ENCODE peak calls at places on chromosomes 2 and 18, in five cellular contexts. U is osteoblast, H is prostate gland, K is transverse colon, P is coronary artery. W is an unnamed sample.

GRCh38 chr2:147860009-147860408 is 15.2 kb downstream of the ACVR2A start:
- DNase-seq in H (no peak), U (no peak), P (no peak), K (no peak), W (no peak)

GRCh38 chr2:180203972-180204371 is 196.9 kb upstream of the CWC22 start:
- DNase-seq in H (no peak), K (no peak), P (no peak), U (peak), W (no peak)

GRCh38 chr18:34707670-34708069 is 2.4 kb upstream of the DTNA start:
- DNase-seq in P (no peak), K (peak), U (no peak), H (no peak), W (no peak)

GRCh38 chr2:134823431-134823830 is 15.0 kb upstream of the ACMSD start:
- DNase-seq in U (no peak), H (no peak), K (no peak), P (no peak), W (no peak)

GRCh38 chr2:196149926-196150325 is 21.5 kb downstream of the STK17B start:
- DNase-seq in K (no peak), U (no peak), P (no peak), H (no peak), W (no peak)

GRCh38 chr2:96083064-96083889 is 33.1 kb downstream of the ADRA2B start:
- DNase-seq in H (no peak), P (no peak), K (no peak), U (no peak), W (no peak)

GRCh38 chr18:23357992-23358594 is 95.0 kb upstream of the RIOK3 start:
- DNase-seq in P (no peak), U (no peak), H (no peak), K (peak), W (peak)

GRCh38 chr2:88753833-88754584 is 62.5 kb downstream of the RPIA start:
- DNase-seq in U (no peak), P (no peak), K (no peak), H (no peak), W (no peak)

GRCh38 chr2:240981273-240981672 is 17.1 kb upstream of the SNED1 start:
- DNase-seq in K (no peak), P (no peak), U (peak), H (no peak), W (no peak)

GRCh38 chr2:158359846-158360245 is 96.7 kb downstream of the CCDC148 start:
- DNase-seq in K (no peak), P (no peak), H (no peak), U (no peak), W (no peak)

GRCh38 chr2:71559080-71559827 is 105.9 kb downstream of the DYSF start:
- DNase-seq in K (no peak), H (no peak), U (peak), P (no peak), W (no peak)

GRCh38 chr2:70977605-70978205 is 725 bp upstream of the ANKRD53 start:
- DNase-seq in H (peak), K (peak), U (peak), P (peak), W (no peak)

GRCh38 chr2:85998071-85998991 is 107.4 kb downstream of the POLR1A start:
- DNase-seq in K (peak), P (peak), U (peak), H (no peak), W (no peak)

GRCh38 chr2:79178073-79178720 is 18.6 kb upstream of the REG3A start:
- DNase-seq in U (no peak), H (no peak), P (no peak), K (no peak), W (no peak)

GRCh38 chr2:31207790-31208189 is 9.5 kb downstream of the CAPN14 start:
- DNase-seq in K (no peak), U (no peak), P (no peak), H (no peak), W (no peak)

GRCh38 chr2:23599691-23600090 is 214.7 kb downstream of the KLHL29 start:
- DNase-seq in U (no peak), P (no peak), H (no peak), K (no peak), W (no peak)

GRCh38 chr2:60453301-60453700 is 100.2 kb downstream of the BCL11A start:
- DNase-seq in K (no peak), H (no peak), U (no peak), P (no peak), W (no peak)
- H3K27ac ChIP-seq in K (no peak), H (no peak), U (no peak), P (no peak), W (no peak)

GRCh38 chr2:45570671-45571334 is 40.3 kb downstream of the SRBD1 start:
- DNase-seq in H (no peak), P (no peak), U (no peak), K (no peak), W (no peak)

GRCh38 chr2:45571940-45572339 is 39.1 kb downstream of the SRBD1 start:
- DNase-seq in K (no peak), P (no peak), H (no peak), U (no peak), W (no peak)

GRCh38 chr2:45567288-45567963 is 43.6 kb downstream of the SRBD1 start:
- DNase-seq in P (no peak), H (no peak), K (no peak), U (no peak), W (no peak)

GRCh38 chr2:45568935-45569334 is 42.1 kb downstream of the SRBD1 start:
- DNase-seq in U (no peak), P (no peak), K (no peak), H (no peak), W (no peak)

DNA sequence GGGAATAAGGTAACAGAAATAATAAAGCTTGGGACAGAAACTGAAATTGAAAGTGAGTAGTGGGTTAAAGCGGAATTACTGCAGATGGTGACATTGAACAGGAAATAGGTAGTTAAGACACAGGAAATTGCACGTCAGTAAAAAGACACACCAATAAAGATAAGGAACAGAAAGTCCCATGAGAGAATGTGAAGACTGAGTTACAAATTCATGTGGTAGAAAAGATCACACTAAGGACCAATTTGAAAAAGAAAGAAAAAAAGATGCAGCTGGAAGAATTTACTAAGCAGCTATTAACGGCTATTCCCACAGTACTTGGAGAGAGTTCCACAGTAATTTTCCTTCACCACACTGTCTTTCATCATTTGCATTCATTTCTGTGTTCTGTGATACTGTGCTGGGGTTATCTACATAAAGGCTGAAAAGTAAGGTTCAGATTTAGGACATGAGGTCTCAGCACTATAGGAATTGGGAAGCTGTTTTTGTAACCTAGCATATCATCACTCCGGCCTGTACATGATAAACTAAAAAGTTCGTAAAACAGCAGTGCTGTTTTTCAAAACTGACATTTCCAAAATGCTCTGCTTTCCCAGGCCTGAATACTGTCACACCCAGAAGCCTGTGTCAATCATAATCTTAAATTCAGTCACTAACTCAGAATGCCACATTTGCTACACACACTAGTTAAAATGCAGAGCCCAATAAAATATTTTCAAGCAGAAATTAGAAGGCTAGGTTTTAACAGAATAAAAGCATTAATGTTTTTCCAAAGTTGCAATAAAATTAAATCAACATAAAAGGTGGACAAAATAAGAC is 42.9 kb downstream of the SRBD1 start:
- DNase-seq in P (no peak), U (no peak), K (no peak), H (no peak), W (no peak)
- H3K27ac ChIP-seq in P (peak), U (peak), K (peak), H (peak), W (no peak)

DNA sequence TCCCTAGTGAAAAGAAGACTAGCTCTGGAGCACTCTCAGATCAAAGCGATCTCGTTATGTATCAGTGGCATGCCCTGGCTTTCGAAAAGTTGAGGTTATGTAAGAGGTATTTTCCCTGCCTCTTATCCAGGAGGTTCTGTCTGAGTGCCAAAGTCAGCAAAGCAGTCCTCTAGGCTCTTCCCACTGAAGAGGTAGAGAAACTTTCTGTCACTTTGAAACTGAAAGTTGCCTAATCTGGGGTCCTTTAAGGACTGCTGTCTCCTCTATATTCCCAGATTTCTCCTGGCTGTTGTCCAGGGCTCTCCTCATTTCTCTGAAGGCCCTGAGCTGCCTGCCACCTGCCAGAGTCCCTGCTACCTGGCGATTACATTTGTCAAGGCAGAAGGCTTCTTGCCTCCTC is 96.3 kb downstream of the B3GNT2 start:
- DNase-seq in U (peak), P (no peak), K (peak), H (peak), W (no peak)
- H3K27ac ChIP-seq in U (no peak), P (no peak), K (peak), H (peak), W (peak)

GRCh38 chr18:3554091-3554601 is 104.2 kb downstream of the TGIF1 start:
- DNase-seq in H (no peak), U (no peak), P (no peak), K (no peak), W (no peak)
- H3K27ac ChIP-seq in H (no peak), U (no peak), P (no peak), K (no peak), W (no peak)

DNA sequence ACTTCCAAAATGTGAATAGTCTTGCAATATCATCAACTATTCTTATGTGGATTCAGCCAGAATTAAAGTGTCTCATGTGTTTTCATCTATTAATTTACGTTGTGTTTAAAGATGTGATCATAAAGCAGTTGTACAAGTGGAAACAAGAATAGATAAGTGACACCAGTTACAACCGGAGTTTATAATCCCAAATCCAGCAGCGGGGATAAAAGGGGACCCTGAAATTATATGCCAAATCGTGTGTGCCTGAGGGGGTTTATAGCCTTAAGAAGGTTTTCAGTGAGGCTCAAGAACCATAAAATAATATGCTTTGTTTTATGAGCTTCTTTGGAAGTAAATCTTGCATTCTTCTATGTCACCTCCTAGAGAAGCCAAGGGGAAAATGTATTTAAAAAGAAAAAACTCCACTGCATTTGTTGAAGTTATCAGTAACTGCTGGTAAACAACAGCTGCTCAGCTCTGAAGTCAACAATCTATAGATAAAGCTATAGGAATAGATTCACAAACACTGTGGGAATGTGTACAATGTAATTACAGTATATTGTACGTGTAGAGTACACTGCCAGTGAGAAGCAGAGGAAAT is 25.8 kb upstream of the MAP3K20 start:
- DNase-seq in H (no peak), U (no peak), K (no peak), P (no peak), W (no peak)
- H3K27ac ChIP-seq in H (peak), U (peak), K (peak), P (peak), W (no peak)

DNA sequence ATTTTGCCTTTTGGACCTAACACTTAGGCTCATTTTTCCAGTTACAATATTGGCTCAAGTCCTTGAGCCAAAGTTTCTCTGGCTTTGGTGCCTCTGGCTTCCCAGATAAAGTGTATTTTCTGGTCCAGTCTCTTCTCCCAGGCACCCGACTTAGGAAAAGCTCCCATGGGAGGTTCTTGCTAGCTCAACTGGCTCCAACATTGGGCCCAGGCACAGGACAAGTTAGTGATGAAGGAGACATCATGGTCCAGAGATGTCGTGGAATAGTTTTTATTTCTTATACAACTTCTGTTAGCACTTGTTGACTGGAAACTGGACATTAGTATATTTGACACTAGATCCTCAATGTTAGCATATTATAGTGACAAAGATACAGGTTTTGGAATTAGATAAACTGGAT is 8.2 kb upstream of the ZEB2 start:
- DNase-seq in H (no peak), U (no peak), K (no peak), P (no peak), W (no peak)
- H3K27ac ChIP-seq in H (no peak), U (no peak), K (peak), P (peak), W (no peak)

DNA sequence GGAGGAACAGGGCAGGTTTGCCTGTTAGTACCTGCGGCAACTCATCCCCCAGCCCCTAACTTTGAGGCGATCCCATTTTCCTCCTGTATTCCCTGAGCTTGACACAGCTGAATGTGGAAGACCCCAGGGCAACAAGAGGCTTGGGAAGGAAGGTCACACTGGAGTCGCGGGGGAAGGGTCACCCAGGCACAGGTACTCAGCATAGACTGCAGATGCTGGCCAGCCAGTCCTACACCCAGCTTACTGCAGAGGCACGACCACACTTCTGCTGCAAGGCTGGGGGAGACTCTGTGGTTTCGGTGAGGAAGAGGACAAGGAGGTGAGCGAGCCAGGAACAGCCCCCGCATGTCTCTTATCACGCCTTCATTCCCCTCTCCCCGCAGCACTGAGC is 91.5 kb downstream of the MALT1 start:
- DNase-seq in H (no peak), U (peak), K (no peak), P (peak), W (no peak)
- H3K27ac ChIP-seq in H (no peak), U (no peak), K (no peak), P (no peak), W (no peak)

DNA sequence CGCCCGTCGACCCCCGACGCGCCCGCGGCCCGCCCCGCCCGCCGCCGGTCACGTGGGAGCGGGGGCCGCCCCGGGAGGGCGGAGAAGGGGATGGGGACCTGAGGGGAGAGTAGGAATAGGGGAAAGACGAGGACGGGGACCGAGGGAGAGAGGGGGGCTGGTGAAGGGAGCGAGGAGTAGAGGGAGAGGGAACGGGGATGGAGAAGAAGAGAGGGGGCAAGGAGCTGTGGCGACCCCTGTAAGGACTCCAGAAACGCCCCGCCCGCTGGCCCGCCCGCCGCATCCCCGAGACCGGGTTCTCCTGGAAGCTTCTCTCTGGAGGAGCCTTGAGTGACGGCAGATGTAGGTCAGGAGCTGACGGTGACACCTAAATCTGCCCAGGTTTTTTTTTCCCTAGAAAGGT is 615 bp downstream of the ADNP2 start:
- DNase-seq in K (peak), U (peak), H (peak), P (no peak), W (no peak)
- H3K27ac ChIP-seq in K (peak), U (peak), H (peak), P (peak), W (peak)

GRCh38 chr2:59885536-59885935 is 667.9 kb downstream of the BCL11A start:
- DNase-seq in U (no peak), K (no peak), P (no peak), H (no peak), W (no peak)
- H3K27ac ChIP-seq in U (no peak), K (no peak), P (no peak), H (no peak), W (no peak)

GRCh38 chr18:55880617-55881016 is 292.6 kb upstream of the TCF4 start:
- DNase-seq in U (no peak), K (no peak), H (no peak), P (no peak), W (no peak)
- H3K27ac ChIP-seq in U (no peak), K (no peak), H (no peak), P (no peak), W (no peak)

W was measured in caudate nucleus.